ENCODE peak calls at places on chromosomes 7 and 10, in seven cellular contexts. T, J, F, W, Q, M and X are unnamed samples.

GRCh38 chr7:27520828-27521790 is 141.6 kb downstream of the HIBADH start:
- DNase-seq in T (peak; percentile 58), J (no peak), F (peak; percentile 77), W (no peak), Q (no peak), M (peak; percentile 38), X (peak; percentile 91)

GRCh38 chr7:38222481-38223096 is 44.5 kb downstream of the STARD3NL start:
- DNase-seq in T (no peak), J (peak; percentile 66), F (peak; percentile 62), W (no peak), Q (no peak), M (no peak), X (no peak)

GRCh38 chr10:131491195-131491594 is 179.7 kb upstream of the TCERG1L start:
- DNase-seq in T (no peak), J (no peak), F (no peak), W (no peak), Q (no peak), M (no peak), X (no peak)

GRCh38 chr10:14656052-14656451 is 118.6 kb downstream of the FAM107B start:
- DNase-seq in T (no peak), J (no peak), F (no peak), W (no peak), Q (no peak), M (no peak), X (no peak)

GRCh38 chr7:47326220-47326619 is 255.7 kb downstream of the TNS3 start:
- DNase-seq in T (no peak), J (no peak), F (peak; percentile 90), W (peak; percentile 7), Q (no peak), M (no peak), X (no peak)

GRCh38 chr10:127790165-127790564 is 53.2 kb downstream of the FOXI2 start:
- DNase-seq in T (no peak), J (no peak), F (no peak), W (no peak), Q (no peak), M (no peak), X (no peak)

GRCh38 chr7:114392686-114393085 is 21.9 kb upstream of the FOXP2 start:
- DNase-seq in T (no peak), J (no peak), F (no peak), W (no peak), Q (no peak), M (no peak), X (no peak)

GRCh38 chr7:84548366-84549085 is 353.9 kb upstream of the SEMA3A start:
- DNase-seq in T (no peak), J (no peak), F (peak; percentile 73), W (no peak), Q (no peak), M (no peak), X (no peak)

GRCh38 chr7:101066858-101067227 is 18.4 kb upstream of the TRIM56 start:
- DNase-seq in T (no peak), J (no peak), F (no peak), W (no peak), Q (no peak), M (no peak), X (no peak)

GRCh38 chr7:77887567-77887966 is 89.0 kb downstream of the PHTF2 start:
- DNase-seq in T (no peak), J (no peak), F (peak; percentile 87), W (no peak), Q (no peak), M (no peak), X (no peak)

GRCh38 chr7:121313793-121314676 is 14.8 kb upstream of the WNT16 start:
- DNase-seq in T (no peak), J (no peak), F (no peak), W (no peak), Q (no peak), M (peak; percentile 12), X (no peak)

GRCh38 chr10:121355161-121355560 is 243.1 kb downstream of the FGFR2 start:
- DNase-seq in T (no peak), J (no peak), F (no peak), W (no peak), Q (no peak), M (no peak), X (no peak)

GRCh38 chr10:46523119-46523880 is 33.2 kb downstream of the GPRIN2 start:
- DNase-seq in T (peak; percentile 73), J (peak; percentile 73), F (no peak), W (no peak), Q (peak; percentile 47), M (peak; percentile 85), X (peak; percentile 89)

GRCh38 chr10:6543431-6544005 is 36.6 kb downstream of the PRKCQ start:
- DNase-seq in T (peak; percentile 59), J (no peak), F (no peak), W (no peak), Q (no peak), M (peak; percentile 11), X (no peak)

GRCh38 chr10:70579234-70580002 is 23.1 kb downstream of the PRF1 start:
- DNase-seq in T (no peak), J (no peak), F (no peak), W (no peak), Q (no peak), M (no peak), X (no peak)

GRCh38 chr7:115940462-115941060 is 90.0 kb downstream of the TFEC start:
- DNase-seq in T (no peak), J (no peak), F (no peak), W (no peak), Q (no peak), M (no peak), X (no peak)

GRCh38 chr10:15265558-15265957 is 97.1 kb upstream of the NMT2 start:
- DNase-seq in T (no peak), J (no peak), F (no peak), W (no peak), Q (no peak), M (no peak), X (no peak)

GRCh38 chr7:139647812-139648616 is 124.5 kb downstream of the CLEC2L start:
- DNase-seq in T (no peak), J (no peak), F (peak; percentile 39), W (no peak), Q (no peak), M (no peak), X (no peak)

GRCh38 chr7:20598479-20599419 is 16.7 kb upstream of the ABCB5 start:
- DNase-seq in T (peak; percentile 49), J (no peak), F (peak; percentile 71), W (no peak), Q (no peak), M (no peak), X (no peak)

GRCh38 chr7:44736896-44737295 is 11.8 kb upstream of the ZMIZ2 start:
- DNase-seq in T (no peak), J (no peak), F (no peak), W (no peak), Q (no peak), M (no peak), X (no peak)

GRCh38 chr7:73725703-73726466 is 6.4 kb upstream of the STX1A start:
- DNase-seq in T (peak; percentile 97), J (peak; percentile 91), F (peak; percentile 53), W (peak; percentile 97), Q (peak; percentile 78), M (peak; percentile 95), X (peak; percentile 98)

GRCh38 chr10:88687853-88688467 is 18.1 kb upstream of the LIPK start:
- DNase-seq in T (no peak), J (no peak), F (peak; percentile 24), W (no peak), Q (no peak), M (no peak), X (no peak)

GRCh38 chr7:82185443-82185842 is 258.1 kb downstream of the CACNA2D1 start:
- DNase-seq in T (no peak), J (no peak), F (no peak), W (no peak), Q (no peak), M (no peak), X (no peak)

GRCh38 chr7:128165927-128166420 is 75.1 kb upstream of the LEP start:
- DNase-seq in T (no peak), J (no peak), F (no peak), W (no peak), Q (no peak), M (no peak), X (peak; percentile 72)
- TF ChIP-seq CTCF in T (no peak), J (no peak), F (no peak), W (no peak), Q (no peak), M (no peak), X (no peak)

DNA sequence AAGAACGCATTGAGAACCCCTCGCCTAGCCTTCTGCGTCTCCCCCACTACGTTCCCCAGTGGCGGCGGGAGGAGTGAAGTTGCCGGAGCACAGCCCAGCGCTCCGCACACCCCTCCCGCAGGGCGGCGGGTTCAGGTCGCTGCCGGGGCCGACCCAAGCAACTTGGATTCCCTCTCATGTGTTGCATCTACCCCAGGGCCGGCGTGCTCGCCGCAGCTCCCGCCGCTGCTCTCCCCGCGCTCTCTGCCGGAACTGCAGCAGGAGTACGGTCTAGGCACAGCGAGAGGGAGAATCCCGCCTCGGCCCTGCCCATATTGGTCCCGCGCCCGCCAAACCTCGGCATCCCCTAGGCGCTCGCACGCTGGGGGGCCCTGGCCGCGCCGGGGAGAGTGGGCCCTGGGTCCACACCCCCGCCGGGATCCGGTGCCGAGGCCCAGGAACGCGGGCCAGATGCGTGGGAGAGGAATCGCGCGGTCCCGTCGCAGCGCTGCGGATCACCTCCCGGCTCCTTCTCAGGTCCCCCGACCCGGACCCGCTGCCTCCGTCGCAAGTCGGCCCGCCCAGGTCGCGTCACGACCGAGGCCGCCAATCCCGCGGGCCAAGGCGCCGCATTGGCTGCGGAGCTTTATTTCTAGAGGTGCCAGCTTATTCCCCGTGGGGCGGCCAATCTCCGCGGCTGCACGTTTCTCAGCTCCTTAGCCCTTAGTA is 648 bp upstream of the TMEM243 start:
- DNase-seq in T (peak; percentile 95), J (peak; percentile 86), F (peak; percentile 69), W (peak; percentile 79), Q (peak; percentile 77), M (peak; percentile 90), X (peak; percentile 96)
- TF ChIP-seq POLR2A in T (peak; percentile 76), J (peak; percentile 94), F (peak; percentile 80), W (peak; percentile 83), Q (no peak), M (peak; percentile 86), X (no peak)

GRCh38 chr10:91198781-91199180 is 21.7 kb upstream of the PCGF5 start:
- DNase-seq in T (no peak), J (peak; percentile 10), F (peak; percentile 85), W (no peak), Q (no peak), M (no peak), X (no peak)
- TF ChIP-seq CTCF in T (no peak), J (no peak), F (no peak), W (no peak), Q (no peak), M (no peak), X (no peak)

GRCh38 chr10:63539994-63540393 is 18.8 kb downstream of the REEP3 start:
- DNase-seq in T (no peak), J (no peak), F (no peak), W (no peak), Q (no peak), M (no peak), X (no peak)

GRCh38 chr10:63542835-63543575 is 21.8 kb downstream of the REEP3 start:
- DNase-seq in T (peak; percentile 65), J (no peak), F (peak; percentile 35), W (no peak), Q (no peak), M (no peak), X (no peak)

GRCh38 chr10:63547628-63548356 is 26.6 kb downstream of the REEP3 start:
- DNase-seq in T (no peak), J (no peak), F (peak; percentile 59), W (no peak), Q (no peak), M (no peak), X (no peak)

GRCh38 chr10:63543576-63543962 is 22.4 kb downstream of the REEP3 start:
- DNase-seq in T (no peak), J (no peak), F (no peak), W (no peak), Q (no peak), M (no peak), X (no peak)

GRCh38 chr10:63544418-63544817 is 23.2 kb downstream of the REEP3 start:
- DNase-seq in T (no peak), J (no peak), F (no peak), W (no peak), Q (no peak), M (no peak), X (no peak)
- TF ChIP-seq POLR2A in T (no peak), J (no peak), F (no peak), W (no peak), Q (no peak), M (no peak), X (no peak)